ENCODE peak calls at places on chromosomes 12 and 14, in eight cellular contexts. One of them, this sample, is unnamed.

GRCh38 chr12:34204830-34205285 is 182.6 kb downstream of the ALG10 start:
- DNase-seq in thyroid gland: no peak
- DNase-seq in endothelial cell of umbilical vein: no peak
- DNase-seq in K562: peak; percentile 8
- DNase-seq in heart left ventricle: no peak
- DNase-seq in tibial nerve: no peak
- DNase-seq in HCT116: no peak
- DNase-seq in GM12892: no peak
- DNase-seq in this sample: no peak

GRCh38 chr14:69006346-69006745 is 27.2 kb upstream of the ACTN1 start:
- DNase-seq in thyroid gland: no peak
- DNase-seq in endothelial cell of umbilical vein: no peak
- DNase-seq in K562: peak; percentile 10
- DNase-seq in heart left ventricle: no peak
- DNase-seq in tibial nerve: no peak
- DNase-seq in HCT116: no peak
- DNase-seq in GM12892: no peak
- DNase-seq in this sample: no peak

GRCh38 chr14:65501328-65501727 is 88.8 kb downstream of the FUT8 start:
- DNase-seq in thyroid gland: no peak
- DNase-seq in endothelial cell of umbilical vein: no peak
- DNase-seq in K562: no peak
- DNase-seq in heart left ventricle: no peak
- DNase-seq in tibial nerve: no peak
- DNase-seq in HCT116: no peak
- DNase-seq in GM12892: no peak
- DNase-seq in this sample: no peak

GRCh38 chr12:23781118-23781517 is 168.4 kb downstream of the SOX5 start:
- DNase-seq in thyroid gland: no peak
- DNase-seq in endothelial cell of umbilical vein: no peak
- DNase-seq in K562: peak; percentile 45
- DNase-seq in heart left ventricle: no peak
- DNase-seq in tibial nerve: no peak
- DNase-seq in HCT116: no peak
- DNase-seq in GM12892: no peak
- DNase-seq in this sample: no peak

GRCh38 chr12:76713130-76713529 is 50.8 kb upstream of the ZDHHC17 start:
- DNase-seq in thyroid gland: no peak
- DNase-seq in endothelial cell of umbilical vein: no peak
- DNase-seq in K562: peak; percentile 16
- DNase-seq in heart left ventricle: no peak
- DNase-seq in tibial nerve: no peak
- DNase-seq in HCT116: no peak
- DNase-seq in GM12892: no peak
- DNase-seq in this sample: no peak

GRCh38 chr14:34426313-34427295 is 35.4 kb downstream of the SPTSSA start:
- DNase-seq in thyroid gland: no peak
- DNase-seq in endothelial cell of umbilical vein: no peak
- DNase-seq in K562: no peak
- DNase-seq in heart left ventricle: no peak
- DNase-seq in tibial nerve: no peak
- DNase-seq in HCT116: no peak
- DNase-seq in GM12892: no peak
- DNase-seq in this sample: no peak

GRCh38 chr14:99995700-99996356 is 69.4 kb upstream of the EVL start:
- DNase-seq in thyroid gland: peak; percentile 63
- DNase-seq in endothelial cell of umbilical vein: peak; percentile 53
- DNase-seq in K562: peak; percentile 65
- DNase-seq in heart left ventricle: peak; percentile 47
- DNase-seq in tibial nerve: peak; percentile 83
- DNase-seq in HCT116: peak; percentile 54
- DNase-seq in GM12892: peak; percentile 42
- DNase-seq in this sample: peak; percentile 33

GRCh38 chr12:62767506-62767905 is 167.4 kb downstream of the PPM1H start:
- DNase-seq in thyroid gland: no peak
- DNase-seq in endothelial cell of umbilical vein: peak; percentile 32
- DNase-seq in K562: no peak
- DNase-seq in heart left ventricle: no peak
- DNase-seq in tibial nerve: no peak
- DNase-seq in HCT116: no peak
- DNase-seq in GM12892: no peak
- DNase-seq in this sample: peak; percentile 39

GRCh38 chr14:96362965-96363750 is at the start of the genes ATG2B and GSKIP:
- DNase-seq in thyroid gland: peak; percentile 91
- DNase-seq in endothelial cell of umbilical vein: peak; percentile 90
- DNase-seq in K562: peak; percentile 93
- DNase-seq in heart left ventricle: peak; percentile 96
- DNase-seq in tibial nerve: peak; percentile 89
- DNase-seq in HCT116: peak; percentile 83
- DNase-seq in GM12892: peak; percentile 81
- DNase-seq in this sample: peak; percentile 83

DNA sequence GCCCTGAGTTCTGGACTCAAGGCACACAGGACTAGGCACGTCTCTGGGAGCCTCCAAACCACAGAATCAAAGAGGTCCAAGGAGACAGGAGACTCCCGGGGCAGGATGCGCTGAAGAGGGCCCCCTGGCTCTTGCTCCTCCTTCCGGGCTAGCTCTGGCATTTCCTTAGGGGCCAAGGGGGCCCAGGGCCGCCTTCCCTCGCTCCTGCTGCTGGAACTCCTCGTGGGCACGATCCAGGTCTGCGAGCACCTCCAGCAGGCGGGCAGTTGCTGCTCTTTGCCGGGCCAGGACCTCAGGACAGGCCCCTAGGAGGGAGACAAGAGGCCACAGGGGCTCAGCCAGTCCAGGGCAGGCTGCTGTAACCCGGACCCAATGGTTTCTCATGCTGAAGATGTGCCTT is 35.8 kb downstream of the RASAL1 start:
- DNase-seq in thyroid gland: no peak
- DNase-seq in endothelial cell of umbilical vein: no peak
- DNase-seq in K562: no peak
- DNase-seq in heart left ventricle: no peak
- DNase-seq in tibial nerve: no peak
- DNase-seq in HCT116: no peak
- DNase-seq in GM12892: no peak
- DNase-seq in this sample: no peak
- TF ChIP-seq POLR2A in thyroid gland: no peak
- TF ChIP-seq POLR2A in endothelial cell of umbilical vein: no peak
- TF ChIP-seq POLR2A in K562: no peak
- TF ChIP-seq POLR2A in heart left ventricle: no peak
- TF ChIP-seq POLR2A in tibial nerve: no peak
- TF ChIP-seq POLR2A in HCT116: no peak
- TF ChIP-seq POLR2A in GM12892: no peak
- TF ChIP-seq POLR2A in this sample: no peak

GRCh38 chr12:27593266-27593665 is 69.3 kb downstream of the PPFIBP1 start:
- DNase-seq in thyroid gland: no peak
- DNase-seq in endothelial cell of umbilical vein: no peak
- DNase-seq in K562: no peak
- DNase-seq in heart left ventricle: no peak
- DNase-seq in tibial nerve: no peak
- DNase-seq in HCT116: no peak
- DNase-seq in GM12892: no peak
- DNase-seq in this sample: no peak
- TF ChIP-seq POLR2A in thyroid gland: no peak
- TF ChIP-seq POLR2A in endothelial cell of umbilical vein: no peak
- TF ChIP-seq POLR2A in K562: no peak
- TF ChIP-seq POLR2A in heart left ventricle: no peak
- TF ChIP-seq POLR2A in tibial nerve: no peak
- TF ChIP-seq POLR2A in HCT116: no peak
- TF ChIP-seq POLR2A in GM12892: no peak
- TF ChIP-seq POLR2A in this sample: no peak

GRCh38 chr12:6322352-6322751 is 11.9 kb downstream of the PLEKHG6 start:
- DNase-seq in thyroid gland: no peak
- DNase-seq in endothelial cell of umbilical vein: peak; percentile 63
- DNase-seq in K562: no peak
- DNase-seq in heart left ventricle: no peak
- DNase-seq in tibial nerve: no peak
- DNase-seq in HCT116: no peak
- DNase-seq in GM12892: no peak
- DNase-seq in this sample: no peak

GRCh38 chr12:6321905-6322304 is 11.4 kb downstream of the PLEKHG6 start:
- DNase-seq in thyroid gland: no peak
- DNase-seq in endothelial cell of umbilical vein: peak; percentile 58
- DNase-seq in K562: no peak
- DNase-seq in heart left ventricle: no peak
- DNase-seq in tibial nerve: no peak
- DNase-seq in HCT116: no peak
- DNase-seq in GM12892: no peak
- DNase-seq in this sample: no peak

GRCh38 chr12:6323995-6324711 is 13.7 kb downstream of the PLEKHG6 start:
- DNase-seq in thyroid gland: no peak
- DNase-seq in endothelial cell of umbilical vein: no peak
- DNase-seq in K562: no peak
- DNase-seq in heart left ventricle: no peak
- DNase-seq in tibial nerve: no peak
- DNase-seq in HCT116: no peak
- DNase-seq in GM12892: no peak
- DNase-seq in this sample: no peak

GRCh38 chr12:6323340-6323994 is 13.0 kb downstream of the PLEKHG6 start:
- DNase-seq in thyroid gland: peak; percentile 54
- DNase-seq in endothelial cell of umbilical vein: peak; percentile 98
- DNase-seq in K562: peak; percentile 77
- DNase-seq in heart left ventricle: peak; percentile 59
- DNase-seq in tibial nerve: no peak
- DNase-seq in HCT116: peak; percentile 70
- DNase-seq in GM12892: no peak
- DNase-seq in this sample: peak; percentile 87

DNA sequence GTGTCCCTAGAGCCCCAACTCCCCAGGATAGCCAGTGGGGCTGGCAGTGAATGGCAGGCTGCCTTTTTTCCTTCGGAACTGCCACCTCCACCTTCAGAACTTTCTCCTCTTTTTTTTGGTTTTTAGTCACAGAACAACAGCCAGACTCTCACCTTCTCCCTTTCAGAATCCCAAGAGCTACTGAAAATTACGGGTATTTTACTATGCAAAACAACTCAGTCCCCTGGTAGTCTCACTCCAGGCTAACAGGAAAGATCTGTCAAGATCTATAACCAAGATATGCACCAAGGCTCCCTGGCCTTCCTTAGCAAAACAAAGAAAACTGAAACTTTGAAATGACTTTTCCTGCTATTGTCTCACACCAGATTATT is 12.5 kb downstream of the PLEKHG6 start:
- DNase-seq in thyroid gland: no peak
- DNase-seq in endothelial cell of umbilical vein: no peak
- DNase-seq in K562: no peak
- DNase-seq in heart left ventricle: no peak
- DNase-seq in tibial nerve: no peak
- DNase-seq in HCT116: no peak
- DNase-seq in GM12892: no peak
- DNase-seq in this sample: no peak
- TF ChIP-seq POLR2A in thyroid gland: no peak
- TF ChIP-seq POLR2A in endothelial cell of umbilical vein: no peak
- TF ChIP-seq POLR2A in K562: no peak
- TF ChIP-seq POLR2A in heart left ventricle: no peak
- TF ChIP-seq POLR2A in tibial nerve: no peak
- TF ChIP-seq POLR2A in HCT116: no peak
- TF ChIP-seq POLR2A in GM12892: no peak
- TF ChIP-seq POLR2A in this sample: no peak

GRCh38 chr14:103871596-103872480 is 24.5 kb upstream of the PPP1R13B start:
- DNase-seq in thyroid gland: peak; percentile 93
- DNase-seq in endothelial cell of umbilical vein: no peak
- DNase-seq in K562: peak; percentile 63
- DNase-seq in heart left ventricle: peak; percentile 85
- DNase-seq in tibial nerve: no peak
- DNase-seq in HCT116: no peak
- DNase-seq in GM12892: peak; percentile 87
- DNase-seq in this sample: no peak
- TF ChIP-seq POLR2A in thyroid gland: no peak
- TF ChIP-seq POLR2A in endothelial cell of umbilical vein: no peak
- TF ChIP-seq POLR2A in K562: no peak
- TF ChIP-seq POLR2A in heart left ventricle: peak; percentile 28
- TF ChIP-seq POLR2A in tibial nerve: no peak
- TF ChIP-seq POLR2A in HCT116: no peak
- TF ChIP-seq POLR2A in GM12892: no peak
- TF ChIP-seq POLR2A in this sample: no peak

GRCh38 chr14:94387051-94388026 is 1.1 kb downstream of the SERPINA1 start:
- DNase-seq in thyroid gland: no peak
- DNase-seq in endothelial cell of umbilical vein: no peak
- DNase-seq in K562: no peak
- DNase-seq in heart left ventricle: no peak
- DNase-seq in tibial nerve: no peak
- DNase-seq in HCT116: no peak
- DNase-seq in GM12892: no peak
- DNase-seq in this sample: no peak
- TF ChIP-seq POLR2A in thyroid gland: no peak
- TF ChIP-seq POLR2A in endothelial cell of umbilical vein: no peak
- TF ChIP-seq POLR2A in K562: no peak
- TF ChIP-seq POLR2A in heart left ventricle: no peak
- TF ChIP-seq POLR2A in tibial nerve: no peak
- TF ChIP-seq POLR2A in HCT116: no peak
- TF ChIP-seq POLR2A in GM12892: no peak
- TF ChIP-seq POLR2A in this sample: no peak

DNA sequence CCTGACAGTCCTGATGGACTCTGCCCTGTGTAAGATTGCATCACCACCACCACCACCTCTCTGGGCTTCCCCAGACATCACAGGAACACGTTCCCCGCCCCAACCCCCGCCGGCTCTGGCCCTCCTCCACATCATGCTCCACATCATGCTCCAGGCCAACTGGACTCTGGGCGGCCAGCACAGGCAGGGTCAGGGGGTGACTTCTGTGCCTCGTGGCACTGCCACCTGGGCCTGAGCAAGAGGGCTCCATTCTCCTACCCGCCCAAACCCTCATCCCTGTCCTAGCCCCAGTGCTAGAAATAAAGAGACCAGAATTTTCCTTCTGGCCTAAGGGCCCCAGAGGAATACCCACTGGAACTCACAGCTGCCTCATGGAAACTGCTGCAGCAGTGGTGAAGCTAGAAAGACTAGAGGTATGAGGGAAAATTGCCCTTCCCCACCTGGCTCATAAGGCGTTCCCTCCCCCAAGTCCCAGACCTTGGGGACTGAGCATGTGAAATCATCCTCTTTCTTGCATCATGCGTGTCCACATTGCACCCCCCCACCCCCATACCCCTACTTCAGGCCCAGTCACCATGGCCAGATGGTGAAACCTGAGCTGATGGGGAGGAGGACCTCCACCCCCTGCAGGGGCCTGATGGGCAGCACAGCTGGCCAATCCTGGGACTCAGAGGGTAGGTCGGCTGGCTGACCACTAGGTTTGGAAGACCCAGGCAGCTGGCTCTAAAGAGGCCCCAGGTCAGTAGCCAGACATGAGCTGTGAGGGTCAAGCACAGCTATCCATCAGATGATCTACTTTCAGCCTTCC is at the start of gene INHBE:
- DNase-seq in thyroid gland: no peak
- DNase-seq in endothelial cell of umbilical vein: no peak
- DNase-seq in K562: peak; percentile 90
- DNase-seq in heart left ventricle: no peak
- DNase-seq in tibial nerve: no peak
- DNase-seq in HCT116: no peak
- DNase-seq in GM12892: no peak
- DNase-seq in this sample: no peak
- TF ChIP-seq POLR2A in thyroid gland: no peak
- TF ChIP-seq POLR2A in endothelial cell of umbilical vein: no peak
- TF ChIP-seq POLR2A in K562: peak; percentile 58
- TF ChIP-seq POLR2A in heart left ventricle: no peak
- TF ChIP-seq POLR2A in tibial nerve: no peak
- TF ChIP-seq POLR2A in HCT116: peak; percentile 10
- TF ChIP-seq POLR2A in GM12892: no peak
- TF ChIP-seq POLR2A in this sample: no peak

GRCh38 chr12:120686151-120686689 is 729 bp upstream of the MLEC start:
- DNase-seq in thyroid gland: peak; percentile 99
- DNase-seq in endothelial cell of umbilical vein: peak; percentile 97
- DNase-seq in K562: peak; percentile 99
- DNase-seq in heart left ventricle: peak; percentile 99
- DNase-seq in tibial nerve: peak; percentile 92
- DNase-seq in HCT116: peak; percentile 96
- DNase-seq in GM12892: peak; percentile 78
- DNase-seq in this sample: peak; percentile 93
- TF ChIP-seq POLR2A in thyroid gland: peak; percentile 33
- TF ChIP-seq POLR2A in endothelial cell of umbilical vein: peak; percentile 62
- TF ChIP-seq POLR2A in K562: no peak
- TF ChIP-seq POLR2A in heart left ventricle: peak; percentile 70
- TF ChIP-seq POLR2A in tibial nerve: peak; percentile 39
- TF ChIP-seq POLR2A in HCT116: peak; percentile 64
- TF ChIP-seq POLR2A in GM12892: peak; percentile 52
- TF ChIP-seq POLR2A in this sample: peak; percentile 94

This sample was measured in H54.